ENCODE peak calls at places on chromosomes 2 and 18, in seven cellular contexts. One of them, this sample, is unnamed.

GRCh38 chr2:159168707-159169106 is 117.8 kb downstream of the WDSUB1 start:
- DNase-seq in foreskin fibroblast: no peak
- DNase-seq in activated T-cell treated with anti-CD3 and anti-CD28 coated beads, Interleukin-2, amount 50 U/mL, for 72 hours: no peak
- DNase-seq in activated naive CD8-positive, alpha-beta T cell treated with anti-CD3 and anti-CD28 coated beads, Interleukin-2, amount 10 ng/mL, durations not matched to agents 7 days and 5 days: no peak
- DNase-seq in activated effector memory CD4-positive, alpha-beta T cell treated with Interleukin-2 at 50 U/mL for 16 hours: no peak
- DNase-seq in IMR-90: peak; percentile 29
- DNase-seq in Daoy: peak; percentile 35
- DNase-seq in this sample: peak; percentile 40

GRCh38 chr2:43426305-43427031 is 169.4 kb downstream of the THADA start:
- DNase-seq in foreskin fibroblast: peak; percentile 95
- DNase-seq in activated T-cell treated with anti-CD3 and anti-CD28 coated beads, Interleukin-2, amount 50 U/mL, for 72 hours: peak; percentile 71
- DNase-seq in activated naive CD8-positive, alpha-beta T cell treated with anti-CD3 and anti-CD28 coated beads, Interleukin-2, amount 10 ng/mL, durations not matched to agents 7 days and 5 days: peak; percentile 51
- DNase-seq in activated effector memory CD4-positive, alpha-beta T cell treated with Interleukin-2 at 50 U/mL for 16 hours: peak; percentile 56
- DNase-seq in IMR-90: peak; percentile 98
- DNase-seq in Daoy: peak; percentile 94
- DNase-seq in this sample: peak; percentile 98

GRCh38 chr2:201440182-201440581 is 11.1 kb downstream of the TRAK2 start:
- DNase-seq in foreskin fibroblast: no peak
- DNase-seq in activated T-cell treated with anti-CD3 and anti-CD28 coated beads, Interleukin-2, amount 50 U/mL, for 72 hours: no peak
- DNase-seq in activated naive CD8-positive, alpha-beta T cell treated with anti-CD3 and anti-CD28 coated beads, Interleukin-2, amount 10 ng/mL, durations not matched to agents 7 days and 5 days: no peak
- DNase-seq in activated effector memory CD4-positive, alpha-beta T cell treated with Interleukin-2 at 50 U/mL for 16 hours: no peak
- DNase-seq in IMR-90: no peak
- DNase-seq in Daoy: no peak
- DNase-seq in this sample: no peak

GRCh38 chr2:236980961-236981360 is 104.7 kb upstream of the COPS8 start:
- DNase-seq in foreskin fibroblast: no peak
- DNase-seq in activated T-cell treated with anti-CD3 and anti-CD28 coated beads, Interleukin-2, amount 50 U/mL, for 72 hours: no peak
- DNase-seq in activated naive CD8-positive, alpha-beta T cell treated with anti-CD3 and anti-CD28 coated beads, Interleukin-2, amount 10 ng/mL, durations not matched to agents 7 days and 5 days: no peak
- DNase-seq in activated effector memory CD4-positive, alpha-beta T cell treated with Interleukin-2 at 50 U/mL for 16 hours: no peak
- DNase-seq in IMR-90: no peak
- DNase-seq in Daoy: no peak
- DNase-seq in this sample: no peak

GRCh38 chr2:43524180-43524965 is 71.5 kb downstream of the THADA start:
- DNase-seq in foreskin fibroblast: peak; percentile 28
- DNase-seq in activated T-cell treated with anti-CD3 and anti-CD28 coated beads, Interleukin-2, amount 50 U/mL, for 72 hours: no peak
- DNase-seq in activated naive CD8-positive, alpha-beta T cell treated with anti-CD3 and anti-CD28 coated beads, Interleukin-2, amount 10 ng/mL, durations not matched to agents 7 days and 5 days: no peak
- DNase-seq in activated effector memory CD4-positive, alpha-beta T cell treated with Interleukin-2 at 50 U/mL for 16 hours: no peak
- DNase-seq in IMR-90: peak; percentile 28
- DNase-seq in Daoy: no peak
- DNase-seq in this sample: peak; percentile 4

GRCh38 chr2:207394812-207395534 is 134.8 kb upstream of the CREB1 start:
- DNase-seq in foreskin fibroblast: peak; percentile 99
- DNase-seq in activated T-cell treated with anti-CD3 and anti-CD28 coated beads, Interleukin-2, amount 50 U/mL, for 72 hours: peak; percentile 82
- DNase-seq in activated naive CD8-positive, alpha-beta T cell treated with anti-CD3 and anti-CD28 coated beads, Interleukin-2, amount 10 ng/mL, durations not matched to agents 7 days and 5 days: no peak
- DNase-seq in activated effector memory CD4-positive, alpha-beta T cell treated with Interleukin-2 at 50 U/mL for 16 hours: no peak
- DNase-seq in IMR-90: peak; percentile 99
- DNase-seq in Daoy: peak; percentile 96
- DNase-seq in this sample: peak; percentile 98

GRCh38 chr2:223545406-223545805 is 56.8 kb downstream of the SCG2 start:
- DNase-seq in foreskin fibroblast: no peak
- DNase-seq in activated T-cell treated with anti-CD3 and anti-CD28 coated beads, Interleukin-2, amount 50 U/mL, for 72 hours: no peak
- DNase-seq in activated naive CD8-positive, alpha-beta T cell treated with anti-CD3 and anti-CD28 coated beads, Interleukin-2, amount 10 ng/mL, durations not matched to agents 7 days and 5 days: no peak
- DNase-seq in activated effector memory CD4-positive, alpha-beta T cell treated with Interleukin-2 at 50 U/mL for 16 hours: no peak
- DNase-seq in IMR-90: no peak
- DNase-seq in Daoy: no peak
- DNase-seq in this sample: no peak

GRCh38 chr18:8507881-8508280 is 101.4 kb upstream of the RAB12 start:
- DNase-seq in foreskin fibroblast: peak; percentile 26
- DNase-seq in activated T-cell treated with anti-CD3 and anti-CD28 coated beads, Interleukin-2, amount 50 U/mL, for 72 hours: no peak
- DNase-seq in activated naive CD8-positive, alpha-beta T cell treated with anti-CD3 and anti-CD28 coated beads, Interleukin-2, amount 10 ng/mL, durations not matched to agents 7 days and 5 days: no peak
- DNase-seq in activated effector memory CD4-positive, alpha-beta T cell treated with Interleukin-2 at 50 U/mL for 16 hours: no peak
- DNase-seq in IMR-90: peak; percentile 21
- DNase-seq in Daoy: no peak
- DNase-seq in this sample: peak; percentile 36

GRCh38 chr2:138421315-138421970 is 80.1 kb upstream of the SPOPL start:
- DNase-seq in foreskin fibroblast: no peak
- DNase-seq in activated T-cell treated with anti-CD3 and anti-CD28 coated beads, Interleukin-2, amount 50 U/mL, for 72 hours: no peak
- DNase-seq in activated naive CD8-positive, alpha-beta T cell treated with anti-CD3 and anti-CD28 coated beads, Interleukin-2, amount 10 ng/mL, durations not matched to agents 7 days and 5 days: no peak
- DNase-seq in activated effector memory CD4-positive, alpha-beta T cell treated with Interleukin-2 at 50 U/mL for 16 hours: no peak
- DNase-seq in IMR-90: peak; percentile 13
- DNase-seq in Daoy: peak; percentile 11
- DNase-seq in this sample: peak; percentile 42

GRCh38 chr2:241848761-241849615 is 9.7 kb downstream of the PDCD1 start:
- DNase-seq in foreskin fibroblast: no peak
- DNase-seq in activated T-cell treated with anti-CD3 and anti-CD28 coated beads, Interleukin-2, amount 50 U/mL, for 72 hours: no peak
- DNase-seq in activated naive CD8-positive, alpha-beta T cell treated with anti-CD3 and anti-CD28 coated beads, Interleukin-2, amount 10 ng/mL, durations not matched to agents 7 days and 5 days: no peak
- DNase-seq in activated effector memory CD4-positive, alpha-beta T cell treated with Interleukin-2 at 50 U/mL for 16 hours: no peak
- DNase-seq in IMR-90: no peak
- DNase-seq in Daoy: no peak
- DNase-seq in this sample: no peak

GRCh38 chr2:42809876-42810125 is 17.4 kb upstream of the HAAO start:
- DNase-seq in foreskin fibroblast: peak; percentile 79
- DNase-seq in activated T-cell treated with anti-CD3 and anti-CD28 coated beads, Interleukin-2, amount 50 U/mL, for 72 hours: no peak
- DNase-seq in activated naive CD8-positive, alpha-beta T cell treated with anti-CD3 and anti-CD28 coated beads, Interleukin-2, amount 10 ng/mL, durations not matched to agents 7 days and 5 days: no peak
- DNase-seq in activated effector memory CD4-positive, alpha-beta T cell treated with Interleukin-2 at 50 U/mL for 16 hours: no peak
- DNase-seq in IMR-90: peak; percentile 77
- DNase-seq in Daoy: peak; percentile 93
- DNase-seq in this sample: peak; percentile 83

GRCh38 chr2:133198678-133199077 is 369.6 kb downstream of the NCKAP5 start:
- DNase-seq in foreskin fibroblast: no peak
- DNase-seq in activated T-cell treated with anti-CD3 and anti-CD28 coated beads, Interleukin-2, amount 50 U/mL, for 72 hours: no peak
- DNase-seq in activated naive CD8-positive, alpha-beta T cell treated with anti-CD3 and anti-CD28 coated beads, Interleukin-2, amount 10 ng/mL, durations not matched to agents 7 days and 5 days: no peak
- DNase-seq in activated effector memory CD4-positive, alpha-beta T cell treated with Interleukin-2 at 50 U/mL for 16 hours: no peak
- DNase-seq in IMR-90: no peak
- DNase-seq in Daoy: no peak
- DNase-seq in this sample: no peak

GRCh38 chr2:40431600-40431955 is 20.3 kb downstream of the SLC8A1 start:
- DNase-seq in foreskin fibroblast: peak; percentile 88
- DNase-seq in activated T-cell treated with anti-CD3 and anti-CD28 coated beads, Interleukin-2, amount 50 U/mL, for 72 hours: no peak
- DNase-seq in activated naive CD8-positive, alpha-beta T cell treated with anti-CD3 and anti-CD28 coated beads, Interleukin-2, amount 10 ng/mL, durations not matched to agents 7 days and 5 days: no peak
- DNase-seq in activated effector memory CD4-positive, alpha-beta T cell treated with Interleukin-2 at 50 U/mL for 16 hours: no peak
- DNase-seq in IMR-90: peak; percentile 88
- DNase-seq in Daoy: peak; percentile 62
- DNase-seq in this sample: peak; percentile 86

GRCh38 chr18:37019157-37019571 is 190.2 kb downstream of the KIAA1328 start:
- DNase-seq in foreskin fibroblast: peak; percentile 1
- DNase-seq in activated T-cell treated with anti-CD3 and anti-CD28 coated beads, Interleukin-2, amount 50 U/mL, for 72 hours: no peak
- DNase-seq in activated naive CD8-positive, alpha-beta T cell treated with anti-CD3 and anti-CD28 coated beads, Interleukin-2, amount 10 ng/mL, durations not matched to agents 7 days and 5 days: no peak
- DNase-seq in activated effector memory CD4-positive, alpha-beta T cell treated with Interleukin-2 at 50 U/mL for 16 hours: no peak
- DNase-seq in IMR-90: peak; percentile 11
- DNase-seq in Daoy: no peak
- DNase-seq in this sample: peak; percentile 18

GRCh38 chr18:79789901-79790885 is 7.5 kb upstream of the KCNG2 start:
- DNase-seq in foreskin fibroblast: no peak
- DNase-seq in activated T-cell treated with anti-CD3 and anti-CD28 coated beads, Interleukin-2, amount 50 U/mL, for 72 hours: no peak
- DNase-seq in activated naive CD8-positive, alpha-beta T cell treated with anti-CD3 and anti-CD28 coated beads, Interleukin-2, amount 10 ng/mL, durations not matched to agents 7 days and 5 days: no peak
- DNase-seq in activated effector memory CD4-positive, alpha-beta T cell treated with Interleukin-2 at 50 U/mL for 16 hours: no peak
- DNase-seq in IMR-90: no peak
- DNase-seq in Daoy: no peak
- DNase-seq in this sample: no peak

GRCh38 chr2:215022418-215022817 is 116.0 kb downstream of the ABCA12 start:
- DNase-seq in foreskin fibroblast: no peak
- DNase-seq in activated T-cell treated with anti-CD3 and anti-CD28 coated beads, Interleukin-2, amount 50 U/mL, for 72 hours: no peak
- DNase-seq in activated naive CD8-positive, alpha-beta T cell treated with anti-CD3 and anti-CD28 coated beads, Interleukin-2, amount 10 ng/mL, durations not matched to agents 7 days and 5 days: no peak
- DNase-seq in activated effector memory CD4-positive, alpha-beta T cell treated with Interleukin-2 at 50 U/mL for 16 hours: no peak
- DNase-seq in IMR-90: peak; percentile 3
- DNase-seq in Daoy: peak; percentile 5
- DNase-seq in this sample: peak; percentile 12

GRCh38 chr2:126837926-126838717 is 60.6 kb upstream of the TEX51 start:
- DNase-seq in foreskin fibroblast: no peak
- DNase-seq in activated T-cell treated with anti-CD3 and anti-CD28 coated beads, Interleukin-2, amount 50 U/mL, for 72 hours: no peak
- DNase-seq in activated naive CD8-positive, alpha-beta T cell treated with anti-CD3 and anti-CD28 coated beads, Interleukin-2, amount 10 ng/mL, durations not matched to agents 7 days and 5 days: no peak
- DNase-seq in activated effector memory CD4-positive, alpha-beta T cell treated with Interleukin-2 at 50 U/mL for 16 hours: no peak
- DNase-seq in IMR-90: no peak
- DNase-seq in Daoy: no peak
- DNase-seq in this sample: no peak

GRCh38 chr2:191478754-191479679 is 198.9 kb upstream of the NABP1 start:
- DNase-seq in foreskin fibroblast: peak; percentile 47
- DNase-seq in activated T-cell treated with anti-CD3 and anti-CD28 coated beads, Interleukin-2, amount 50 U/mL, for 72 hours: no peak
- DNase-seq in activated naive CD8-positive, alpha-beta T cell treated with anti-CD3 and anti-CD28 coated beads, Interleukin-2, amount 10 ng/mL, durations not matched to agents 7 days and 5 days: no peak
- DNase-seq in activated effector memory CD4-positive, alpha-beta T cell treated with Interleukin-2 at 50 U/mL for 16 hours: no peak
- DNase-seq in IMR-90: peak; percentile 39
- DNase-seq in Daoy: no peak
- DNase-seq in this sample: peak; percentile 81

GRCh38 chr2:230410861-230411464 is 5.0 kb upstream of the SP100 start:
- DNase-seq in foreskin fibroblast: no peak
- DNase-seq in activated T-cell treated with anti-CD3 and anti-CD28 coated beads, Interleukin-2, amount 50 U/mL, for 72 hours: no peak
- DNase-seq in activated naive CD8-positive, alpha-beta T cell treated with anti-CD3 and anti-CD28 coated beads, Interleukin-2, amount 10 ng/mL, durations not matched to agents 7 days and 5 days: no peak
- DNase-seq in activated effector memory CD4-positive, alpha-beta T cell treated with Interleukin-2 at 50 U/mL for 16 hours: no peak
- DNase-seq in IMR-90: no peak
- DNase-seq in Daoy: no peak
- DNase-seq in this sample: no peak

GRCh38 chr2:45267062-45267702 is 257.9 kb upstream of the SIX2 start:
- DNase-seq in foreskin fibroblast: no peak
- DNase-seq in activated T-cell treated with anti-CD3 and anti-CD28 coated beads, Interleukin-2, amount 50 U/mL, for 72 hours: no peak
- DNase-seq in activated naive CD8-positive, alpha-beta T cell treated with anti-CD3 and anti-CD28 coated beads, Interleukin-2, amount 10 ng/mL, durations not matched to agents 7 days and 5 days: no peak
- DNase-seq in activated effector memory CD4-positive, alpha-beta T cell treated with Interleukin-2 at 50 U/mL for 16 hours: no peak
- DNase-seq in IMR-90: no peak
- DNase-seq in Daoy: no peak
- DNase-seq in this sample: no peak

GRCh38 chr2:49251766-49252165 is 97.5 kb upstream of the FSHR start:
- DNase-seq in foreskin fibroblast: peak; percentile 58
- DNase-seq in activated T-cell treated with anti-CD3 and anti-CD28 coated beads, Interleukin-2, amount 50 U/mL, for 72 hours: no peak
- DNase-seq in activated naive CD8-positive, alpha-beta T cell treated with anti-CD3 and anti-CD28 coated beads, Interleukin-2, amount 10 ng/mL, durations not matched to agents 7 days and 5 days: no peak
- DNase-seq in activated effector memory CD4-positive, alpha-beta T cell treated with Interleukin-2 at 50 U/mL for 16 hours: no peak
- DNase-seq in IMR-90: peak; percentile 77
- DNase-seq in Daoy: no peak
- DNase-seq in this sample: peak; percentile 91

GRCh38 chr2:40658917-40659316 is 207.0 kb upstream of the SLC8A1 start:
- DNase-seq in foreskin fibroblast: no peak
- DNase-seq in activated T-cell treated with anti-CD3 and anti-CD28 coated beads, Interleukin-2, amount 50 U/mL, for 72 hours: no peak
- DNase-seq in activated naive CD8-positive, alpha-beta T cell treated with anti-CD3 and anti-CD28 coated beads, Interleukin-2, amount 10 ng/mL, durations not matched to agents 7 days and 5 days: no peak
- DNase-seq in activated effector memory CD4-positive, alpha-beta T cell treated with Interleukin-2 at 50 U/mL for 16 hours: no peak
- DNase-seq in IMR-90: peak; percentile 40
- DNase-seq in Daoy: no peak
- DNase-seq in this sample: peak; percentile 29

GRCh38 chr2:63872571-63873328 is 31.1 kb downstream of the UGP2 start:
- DNase-seq in foreskin fibroblast: no peak
- DNase-seq in activated T-cell treated with anti-CD3 and anti-CD28 coated beads, Interleukin-2, amount 50 U/mL, for 72 hours: no peak
- DNase-seq in activated naive CD8-positive, alpha-beta T cell treated with anti-CD3 and anti-CD28 coated beads, Interleukin-2, amount 10 ng/mL, durations not matched to agents 7 days and 5 days: no peak
- DNase-seq in activated effector memory CD4-positive, alpha-beta T cell treated with Interleukin-2 at 50 U/mL for 16 hours: no peak
- DNase-seq in IMR-90: no peak
- DNase-seq in Daoy: no peak
- DNase-seq in this sample: peak; percentile 71

GRCh38 chr18:22282311-22283235 is 113.2 kb downstream of the GATA6 start:
- DNase-seq in foreskin fibroblast: no peak
- DNase-seq in activated T-cell treated with anti-CD3 and anti-CD28 coated beads, Interleukin-2, amount 50 U/mL, for 72 hours: peak; percentile 10
- DNase-seq in activated naive CD8-positive, alpha-beta T cell treated with anti-CD3 and anti-CD28 coated beads, Interleukin-2, amount 10 ng/mL, durations not matched to agents 7 days and 5 days: no peak
- DNase-seq in activated effector memory CD4-positive, alpha-beta T cell treated with Interleukin-2 at 50 U/mL for 16 hours: no peak
- DNase-seq in IMR-90: peak; percentile 96
- DNase-seq in Daoy: peak; percentile 64
- DNase-seq in this sample: peak; percentile 58

GRCh38 chr2:44949329-44950151 is 8.0 kb downstream of the SIX3 start:
- DNase-seq in foreskin fibroblast: no peak
- DNase-seq in activated T-cell treated with anti-CD3 and anti-CD28 coated beads, Interleukin-2, amount 50 U/mL, for 72 hours: no peak
- DNase-seq in activated naive CD8-positive, alpha-beta T cell treated with anti-CD3 and anti-CD28 coated beads, Interleukin-2, amount 10 ng/mL, durations not matched to agents 7 days and 5 days: no peak
- DNase-seq in activated effector memory CD4-positive, alpha-beta T cell treated with Interleukin-2 at 50 U/mL for 16 hours: no peak
- DNase-seq in IMR-90: peak; percentile 12
- DNase-seq in Daoy: peak; percentile 50
- DNase-seq in this sample: peak; percentile 20

GRCh38 chr2:2107140-2107539 is 223.9 kb downstream of the MYT1L start:
- DNase-seq in foreskin fibroblast: no peak
- DNase-seq in activated T-cell treated with anti-CD3 and anti-CD28 coated beads, Interleukin-2, amount 50 U/mL, for 72 hours: no peak
- DNase-seq in activated naive CD8-positive, alpha-beta T cell treated with anti-CD3 and anti-CD28 coated beads, Interleukin-2, amount 10 ng/mL, durations not matched to agents 7 days and 5 days: no peak
- DNase-seq in activated effector memory CD4-positive, alpha-beta T cell treated with Interleukin-2 at 50 U/mL for 16 hours: no peak
- DNase-seq in IMR-90: no peak
- DNase-seq in Daoy: peak; percentile 43
- DNase-seq in this sample: no peak

GRCh38 chr2:133271105-133271504 is 297.2 kb downstream of the NCKAP5 start:
- DNase-seq in foreskin fibroblast: no peak
- DNase-seq in activated T-cell treated with anti-CD3 and anti-CD28 coated beads, Interleukin-2, amount 50 U/mL, for 72 hours: no peak
- DNase-seq in activated naive CD8-positive, alpha-beta T cell treated with anti-CD3 and anti-CD28 coated beads, Interleukin-2, amount 10 ng/mL, durations not matched to agents 7 days and 5 days: no peak
- DNase-seq in activated effector memory CD4-positive, alpha-beta T cell treated with Interleukin-2 at 50 U/mL for 16 hours: no peak
- DNase-seq in IMR-90: peak; percentile 61
- DNase-seq in Daoy: no peak
- DNase-seq in this sample: no peak

GRCh38 chr2:180622122-180622918 is 358.1 kb upstream of the UBE2E3 start:
- DNase-seq in foreskin fibroblast: peak; percentile 82
- DNase-seq in activated T-cell treated with anti-CD3 and anti-CD28 coated beads, Interleukin-2, amount 50 U/mL, for 72 hours: no peak
- DNase-seq in activated naive CD8-positive, alpha-beta T cell treated with anti-CD3 and anti-CD28 coated beads, Interleukin-2, amount 10 ng/mL, durations not matched to agents 7 days and 5 days: no peak
- DNase-seq in activated effector memory CD4-positive, alpha-beta T cell treated with Interleukin-2 at 50 U/mL for 16 hours: no peak
- DNase-seq in IMR-90: peak; percentile 78
- DNase-seq in Daoy: peak; percentile 17
- DNase-seq in this sample: peak; percentile 48

GRCh38 chr18:23718243-23718720 is 29.0 kb downstream of the LAMA3 start:
- DNase-seq in foreskin fibroblast: peak; percentile 67
- DNase-seq in activated T-cell treated with anti-CD3 and anti-CD28 coated beads, Interleukin-2, amount 50 U/mL, for 72 hours: no peak
- DNase-seq in activated naive CD8-positive, alpha-beta T cell treated with anti-CD3 and anti-CD28 coated beads, Interleukin-2, amount 10 ng/mL, durations not matched to agents 7 days and 5 days: no peak
- DNase-seq in activated effector memory CD4-positive, alpha-beta T cell treated with Interleukin-2 at 50 U/mL for 16 hours: no peak
- DNase-seq in IMR-90: peak; percentile 79
- DNase-seq in Daoy: peak; percentile 71
- DNase-seq in this sample: peak; percentile 50

GRCh38 chr2:10222-10875 is 36.0 kb downstream of the FAM110C start:
- DNase-seq in foreskin fibroblast: no peak
- DNase-seq in activated T-cell treated with anti-CD3 and anti-CD28 coated beads, Interleukin-2, amount 50 U/mL, for 72 hours: no peak
- DNase-seq in activated naive CD8-positive, alpha-beta T cell treated with anti-CD3 and anti-CD28 coated beads, Interleukin-2, amount 10 ng/mL, durations not matched to agents 7 days and 5 days: no peak
- DNase-seq in activated effector memory CD4-positive, alpha-beta T cell treated with Interleukin-2 at 50 U/mL for 16 hours: no peak
- DNase-seq in IMR-90: no peak
- DNase-seq in Daoy: no peak
- DNase-seq in this sample: no peak

GRCh38 chr2:178419123-178419522 is 31.9 kb downstream of the PRKRA start:
- DNase-seq in foreskin fibroblast: no peak
- DNase-seq in activated T-cell treated with anti-CD3 and anti-CD28 coated beads, Interleukin-2, amount 50 U/mL, for 72 hours: no peak
- DNase-seq in activated naive CD8-positive, alpha-beta T cell treated with anti-CD3 and anti-CD28 coated beads, Interleukin-2, amount 10 ng/mL, durations not matched to agents 7 days and 5 days: no peak
- DNase-seq in activated effector memory CD4-positive, alpha-beta T cell treated with Interleukin-2 at 50 U/mL for 16 hours: no peak
- DNase-seq in IMR-90: peak; percentile 61
- DNase-seq in Daoy: no peak
- DNase-seq in this sample: no peak

GRCh38 chr2:16135913-16136310 is 195.6 kb downstream of the MYCN start:
- DNase-seq in foreskin fibroblast: no peak
- DNase-seq in activated T-cell treated with anti-CD3 and anti-CD28 coated beads, Interleukin-2, amount 50 U/mL, for 72 hours: no peak
- DNase-seq in activated naive CD8-positive, alpha-beta T cell treated with anti-CD3 and anti-CD28 coated beads, Interleukin-2, amount 10 ng/mL, durations not matched to agents 7 days and 5 days: no peak
- DNase-seq in activated effector memory CD4-positive, alpha-beta T cell treated with Interleukin-2 at 50 U/mL for 16 hours: no peak
- DNase-seq in IMR-90: no peak
- DNase-seq in Daoy: no peak
- DNase-seq in this sample: no peak

GRCh38 chr2:217756375-217757107 is 246.3 kb downstream of the TNS1 start:
- DNase-seq in foreskin fibroblast: no peak
- DNase-seq in activated T-cell treated with anti-CD3 and anti-CD28 coated beads, Interleukin-2, amount 50 U/mL, for 72 hours: peak; percentile 83
- DNase-seq in activated naive CD8-positive, alpha-beta T cell treated with anti-CD3 and anti-CD28 coated beads, Interleukin-2, amount 10 ng/mL, durations not matched to agents 7 days and 5 days: peak; percentile 89
- DNase-seq in activated effector memory CD4-positive, alpha-beta T cell treated with Interleukin-2 at 50 U/mL for 16 hours: peak; percentile 28
- DNase-seq in IMR-90: peak; percentile 64
- DNase-seq in Daoy: peak; percentile 50
- DNase-seq in this sample: peak; percentile 48

GRCh38 chr2:45283764-45284620 is 274.7 kb upstream of the SIX2 start:
- DNase-seq in foreskin fibroblast: peak; percentile 73
- DNase-seq in activated T-cell treated with anti-CD3 and anti-CD28 coated beads, Interleukin-2, amount 50 U/mL, for 72 hours: no peak
- DNase-seq in activated naive CD8-positive, alpha-beta T cell treated with anti-CD3 and anti-CD28 coated beads, Interleukin-2, amount 10 ng/mL, durations not matched to agents 7 days and 5 days: no peak
- DNase-seq in activated effector memory CD4-positive, alpha-beta T cell treated with Interleukin-2 at 50 U/mL for 16 hours: no peak
- DNase-seq in IMR-90: peak; percentile 83
- DNase-seq in Daoy: peak; percentile 91
- DNase-seq in this sample: peak; percentile 60

GRCh38 chr2:160372585-160372984 is 121.0 kb downstream of the RBMS1 start:
- DNase-seq in foreskin fibroblast: no peak
- DNase-seq in activated T-cell treated with anti-CD3 and anti-CD28 coated beads, Interleukin-2, amount 50 U/mL, for 72 hours: no peak
- DNase-seq in activated naive CD8-positive, alpha-beta T cell treated with anti-CD3 and anti-CD28 coated beads, Interleukin-2, amount 10 ng/mL, durations not matched to agents 7 days and 5 days: no peak
- DNase-seq in activated effector memory CD4-positive, alpha-beta T cell treated with Interleukin-2 at 50 U/mL for 16 hours: no peak
- DNase-seq in IMR-90: peak; percentile 77
- DNase-seq in Daoy: peak; percentile 41
- DNase-seq in this sample: peak; percentile 48

This sample was measured in AG10803.